ENCODE peak calls at places on chromosomes 11 and 22, in ten cellular contexts. S, H, F, M, I, Z, D, J, W and X are unnamed samples.

GRCh38 chr22:37731804-37732471 is 35.1 kb downstream of the TRIOBP start:
- DNase-seq in S (no peak), H (no peak), F (no peak), M (no peak), I (no peak), Z (no peak), D (peak), J (no peak), W (peak), X (no peak)

GRCh38 chr11:27626938-27627586 is 73.2 kb downstream of the BDNF start:
- DNase-seq in S (no peak), H (no peak), F (no peak), M (no peak), I (no peak), Z (no peak), D (no peak), J (no peak), W (no peak), X (no peak)

GRCh38 chr11:77267910-77268309 is 33.6 kb downstream of the GDPD4 start:
- DNase-seq in S (no peak), H (no peak), F (no peak), M (no peak), I (no peak), Z (no peak), D (no peak), J (no peak), W (no peak), X (no peak)

GRCh38 chr11:12070446-12071267 is 39.7 kb upstream of the MICAL2 start:
- DNase-seq in S (no peak), H (peak), F (no peak), M (no peak), I (peak), Z (no peak), D (no peak), J (no peak), W (peak), X (no peak)

GRCh38 chr11:10139656-10140055 is 154.4 kb downstream of the SBF2 start:
- DNase-seq in S (no peak), H (no peak), F (peak), M (no peak), I (no peak), Z (no peak), D (no peak), J (no peak), W (no peak), X (no peak)

GRCh38 chr11:2898366-2899079 is 12.9 kb upstream of the CDKN1C start:
- DNase-seq in S (no peak), H (no peak), F (peak), M (peak), I (peak), Z (no peak), D (peak), J (no peak), W (peak), X (no peak)

GRCh38 chr11:3902441-3902840 is 47.0 kb downstream of the STIM1 start:
- DNase-seq in S (no peak), H (no peak), F (no peak), M (no peak), I (no peak), Z (no peak), D (peak), J (no peak), W (no peak), X (no peak)

GRCh38 chr11:5591613-5592012 is 4.8 kb upstream of the TRIM6 start:
- DNase-seq in S (no peak), H (no peak), F (no peak), M (no peak), I (no peak), Z (no peak), D (no peak), J (no peak), W (no peak), X (no peak)

GRCh38 chr11:8652140-8652539 is 30.3 kb downstream of the TRIM66 start:
- DNase-seq in S (no peak), H (no peak), F (no peak), M (no peak), I (no peak), Z (no peak), D (no peak), J (no peak), W (no peak), X (no peak)

GRCh38 chr22:46803031-46803880 is 40.8 kb downstream of the TBC1D22A start:
- DNase-seq in S (no peak), H (peak), F (peak), M (peak), I (peak), Z (no peak), D (peak), J (peak), W (peak), X (peak)

GRCh38 chr11:100709233-100709999 is 22.3 kb downstream of the ARHGAP42 start:
- DNase-seq in S (no peak), H (no peak), F (no peak), M (no peak), I (no peak), Z (no peak), D (no peak), J (no peak), W (no peak), X (no peak)

GRCh38 chr22:32776397-32776796 is 25.1 kb upstream of the TIMP3 start:
- DNase-seq in S (no peak), H (no peak), F (no peak), M (no peak), I (no peak), Z (no peak), D (no peak), J (no peak), W (no peak), X (no peak)

GRCh38 chr11:70155386-70155785 is 47.7 kb upstream of the FADD start:
- DNase-seq in S (peak), H (no peak), F (no peak), M (no peak), I (no peak), Z (no peak), D (no peak), J (no peak), W (no peak), X (no peak)

GRCh38 chr22:32539631-32540449 is 65.2 kb downstream of the FBXO7 start:
- DNase-seq in S (no peak), H (no peak), F (no peak), M (no peak), I (peak), Z (peak), D (no peak), J (no peak), W (peak), X (no peak)

GRCh38 chr22:17788023-17788330 is 13.7 kb upstream of the BID start:
- DNase-seq in S (no peak), H (no peak), F (no peak), M (no peak), I (no peak), Z (no peak), D (no peak), J (no peak), W (no peak), X (no peak)

GRCh38 chr11:18713646-18714442 is 12.1 kb downstream of the IGSF22 start:
- DNase-seq in S (no peak), H (no peak), F (no peak), M (peak), I (peak), Z (no peak), D (no peak), J (no peak), W (no peak), X (no peak)

GRCh38 chr22:43388420-43388851 is 23.4 kb upstream of the MPPED1 start:
- DNase-seq in S (peak), H (peak), F (peak), M (peak), I (peak), Z (no peak), D (peak), J (peak), W (peak), X (peak)

GRCh38 chr11:46356911-46357482 is 9.7 kb downstream of the DGKZ start:
- DNase-seq in S (no peak), H (no peak), F (no peak), M (no peak), I (no peak), Z (no peak), D (no peak), J (no peak), W (no peak), X (no peak)

GRCh38 chr11:43315966-43316365 is 4.2 kb downstream of the API5 start:
- DNase-seq in S (no peak), H (no peak), F (no peak), M (no peak), I (no peak), Z (no peak), D (no peak), J (no peak), W (no peak), X (no peak)

GRCh38 chr11:79480864-79481263 is 40.0 kb upstream of the TENM4 start:
- DNase-seq in S (no peak), H (no peak), F (no peak), M (no peak), I (no peak), Z (no peak), D (no peak), J (no peak), W (no peak), X (no peak)

GRCh38 chr11:9344046-9344680 is 29.8 kb upstream of the TMEM41B start:
- DNase-seq in S (no peak), H (no peak), F (no peak), M (no peak), I (no peak), Z (no peak), D (no peak), J (no peak), W (no peak), X (no peak)

GRCh38 chr11:27423125-27423524 is 49.5 kb downstream of the LGR4 start:
- DNase-seq in S (no peak), H (no peak), F (no peak), M (no peak), I (peak), Z (no peak), D (peak), J (no peak), W (peak), X (no peak)

GRCh38 chr11:64305691-64306562 is 603 bp downstream of the ESRRA start:
- DNase-seq in S (peak), H (peak), F (peak), M (peak), I (peak), Z (no peak), D (peak), J (no peak), W (peak), X (no peak)

GRCh38 chr11:19239039-19239438 is 1.7 kb downstream of the E2F8 start:
- DNase-seq in S (no peak), H (no peak), F (peak), M (no peak), I (no peak), Z (no peak), D (no peak), J (no peak), W (no peak), X (no peak)

GRCh38 chr22:49983148-49984042 is 22.8 kb downstream of the PIM3 start:
- DNase-seq in S (no peak), H (peak), F (no peak), M (peak), I (no peak), Z (no peak), D (no peak), J (no peak), W (no peak), X (no peak)

GRCh38 chr11:127656266-127656879 is 655.8 kb upstream of the KIRREL3 start:
- DNase-seq in S (no peak), H (no peak), F (peak), M (no peak), I (no peak), Z (no peak), D (no peak), J (no peak), W (no peak), X (no peak)

GRCh38 chr11:110428040-110428439 is 1.7 kb upstream of the FDX1 start:
- DNase-seq in S (no peak), H (no peak), F (no peak), M (no peak), I (no peak), Z (no peak), D (no peak), J (no peak), W (no peak), X (no peak)

GRCh38 chr11:56855217-56855616 is 106.7 kb upstream of the OR9G4 start:
- DNase-seq in S (no peak), H (no peak), F (no peak), M (no peak), I (no peak), Z (no peak), D (peak), J (no peak), W (peak), X (no peak)

GRCh38 chr22:25716637-25717036 is 25.4 kb upstream of the MYO18B start:
- DNase-seq in S (no peak), H (no peak), F (no peak), M (no peak), I (no peak), Z (no peak), D (no peak), J (no peak), W (no peak), X (no peak)

GRCh38 chr11:86218125-86219081 is 26.1 kb upstream of the EED start:
- DNase-seq in S (peak), H (peak), F (peak), M (peak), I (peak), Z (peak), D (peak), J (no peak), W (peak), X (no peak)

GRCh38 chr22:35733742-35734516 is 16.3 kb downstream of the APOL5 start:
- DNase-seq in S (no peak), H (no peak), F (no peak), M (no peak), I (no peak), Z (no peak), D (no peak), J (no peak), W (no peak), X (no peak)
- TF ChIP-seq POLR2AphosphoS5 in S (no peak), H (no peak), F (no peak), M (no peak), I (peak), Z (no peak), D (no peak), J (no peak), W (no peak), X (no peak)

DNA sequence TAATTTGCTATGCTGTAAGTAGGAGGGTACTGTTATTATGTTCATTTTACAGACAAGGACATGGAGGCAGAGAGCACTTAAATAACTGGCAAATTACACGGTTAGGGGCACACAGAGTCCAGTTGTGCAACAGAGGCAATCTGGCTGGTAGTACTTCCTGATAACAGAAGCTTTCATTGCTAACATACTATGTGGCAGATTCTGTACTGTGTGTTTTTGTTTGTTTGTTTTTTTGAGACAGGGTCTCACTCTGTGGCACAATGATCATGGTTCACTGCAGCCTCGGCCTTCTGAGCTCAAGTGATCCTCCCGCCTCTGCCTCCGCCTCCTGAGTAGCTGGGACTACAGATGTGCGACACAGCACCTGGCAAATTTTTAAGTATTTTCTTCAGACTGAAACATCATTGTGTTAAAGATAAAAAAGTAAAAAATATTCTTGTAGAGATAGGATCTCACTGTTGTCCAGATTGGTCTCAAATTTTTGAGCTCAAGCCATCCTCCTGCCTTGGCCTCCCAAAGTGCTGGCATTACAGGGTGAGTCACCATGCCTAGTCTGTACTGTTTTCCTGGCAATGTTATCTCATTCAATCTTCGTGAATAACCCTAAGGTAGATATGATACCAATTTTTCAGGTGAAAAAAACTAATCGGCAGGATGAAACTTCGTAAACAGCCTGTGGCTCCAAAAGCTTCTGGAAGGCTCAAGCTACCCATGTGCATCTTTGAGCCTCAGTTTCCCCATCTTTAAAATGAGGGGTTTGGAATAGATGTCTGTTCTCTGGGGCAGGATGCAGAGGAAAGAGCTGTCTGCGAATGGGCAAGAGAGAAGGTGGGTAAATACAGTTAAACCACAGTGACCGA is 933 bp upstream of the NUCB2 start:
- DNase-seq in S (no peak), H (no peak), F (no peak), M (no peak), I (no peak), Z (no peak), D (no peak), J (no peak), W (no peak), X (no peak)
- TF ChIP-seq POLR2AphosphoS5 in S (no peak), H (no peak), F (no peak), M (no peak), I (no peak), Z (no peak), D (no peak), J (no peak), W (no peak), X (no peak)

GRCh38 chr11:114077482-114078305 is 18.2 kb downstream of the ZBTB16 start:
- DNase-seq in S (no peak), H (no peak), F (no peak), M (no peak), I (peak), Z (no peak), D (no peak), J (no peak), W (peak), X (no peak)
- TF ChIP-seq POLR2AphosphoS5 in S (no peak), H (no peak), F (no peak), M (no peak), I (no peak), Z (no peak), D (no peak), J (no peak), W (no peak), X (no peak)

GRCh38 chr11:89491141-89491690 is at the start of gene NOX4:
- DNase-seq in S (no peak), H (peak), F (peak), M (peak), I (peak), Z (no peak), D (peak), J (no peak), W (no peak), X (no peak)
- TF ChIP-seq POLR2AphosphoS5 in S (no peak), H (peak), F (peak), M (peak), I (no peak), Z (no peak), D (no peak), J (no peak), W (no peak), X (no peak)

DNA sequence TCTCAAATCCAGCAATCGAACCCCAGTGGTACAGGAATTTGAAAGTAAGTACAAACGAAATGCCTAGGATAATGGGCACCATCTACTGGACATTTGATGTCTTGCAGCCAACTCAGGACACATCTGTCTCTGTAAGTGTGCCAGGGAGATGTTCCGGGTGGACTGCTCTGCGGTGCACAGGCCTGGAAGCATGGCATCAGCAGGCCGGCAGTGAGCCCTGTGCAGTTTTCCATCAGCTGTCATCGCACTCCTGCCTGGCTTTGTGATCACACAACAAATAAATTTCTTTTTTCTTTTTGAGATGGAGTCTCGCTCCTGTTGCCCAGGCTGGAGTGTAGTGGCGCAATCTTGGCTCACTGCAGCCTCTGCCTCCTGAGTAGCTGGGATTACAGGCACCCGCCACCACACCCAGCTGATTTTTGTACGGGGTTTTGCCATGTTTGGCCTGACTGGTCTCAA is 71.0 kb downstream of the JAM3 start:
- DNase-seq in S (peak), H (peak), F (peak), M (peak), I (peak), Z (peak), D (peak), J (peak), W (peak), X (no peak)
- TF ChIP-seq POLR2AphosphoS5 in S (peak), H (no peak), F (no peak), M (no peak), I (peak), Z (no peak), D (no peak), J (no peak), W (no peak), X (no peak)